ENCODE peak calls at places on chromosomes 7 and 10, in nine cellular contexts. U is fibroblast of lung, C is IMR-90, T is colonic mucosa, X is NT2/D1, L is sigmoid colon, B is BJ, Y is SJSA1, H is left lung. M is an unnamed sample. For H3K36me3, the result is how much of the 10 kb centered on the place peaks cover.

GRCh38 chr10:70476249-70477035 is 2.1 kb upstream of the PALD1 start:
- DNase-seq in U (no peak), C (no peak), T (no peak), X (no peak), L (no peak), B (no peak), Y (no peak), H (no peak), M (no peak)

GRCh38 chr7:31954500-31954899 is 115.7 kb downstream of the PDE1C start:
- DNase-seq in U (no peak), C (no peak), T (no peak), X (no peak), L (no peak), B (no peak), Y (no peak), H (no peak), M (no peak)

GRCh38 chr10:104387130-104387888 is 33.7 kb downstream of the CFAP58 start:
- DNase-seq in U (no peak), C (no peak), T (no peak), X (no peak), L (no peak), B (no peak), Y (no peak), H (no peak), M (no peak)

GRCh38 chr10:68212721-68213352 is 19.1 kb downstream of the ATOH7 start:
- DNase-seq in U (peak), C (peak), T (no peak), X (no peak), L (no peak), B (no peak), Y (no peak), H (no peak), M (no peak)

GRCh38 chr10:81724431-81724830 is 150.6 kb upstream of the NRG3 start:
- DNase-seq in U (no peak), C (no peak), T (no peak), X (no peak), L (no peak), B (no peak), Y (no peak), H (no peak), M (no peak)

GRCh38 chr10:28302012-28302667 is 724 bp downstream of the MPP7 start:
- DNase-seq in U (peak), C (no peak), T (peak), X (no peak), L (no peak), B (no peak), Y (no peak), H (no peak), M (no peak)

GRCh38 chr10:126227762-126228134 is 160.5 kb downstream of the ADAM12 start:
- DNase-seq in U (peak), C (peak), T (no peak), X (no peak), L (no peak), B (no peak), Y (peak), H (no peak), M (no peak)

GRCh38 chr7:106778656-106779250 is 86.3 kb upstream of the PIK3CG start:
- DNase-seq in U (peak), C (peak), T (no peak), X (no peak), L (no peak), B (no peak), Y (no peak), H (no peak), M (no peak)

GRCh38 chr7:34675749-34676374 is 17.8 kb downstream of the NPSR1 start:
- DNase-seq in U (peak), C (no peak), T (no peak), X (peak), L (no peak), B (no peak), Y (no peak), H (no peak), M (no peak)

GRCh38 chr7:39357648-39358047 is 208.6 kb upstream of the YAE1 start:
- DNase-seq in U (no peak), C (no peak), T (no peak), X (peak), L (no peak), B (no peak), Y (no peak), H (no peak), M (no peak)

GRCh38 chr10:122054046-122055025 is 65.4 kb downstream of the TACC2 start:
- DNase-seq in U (peak), C (peak), T (peak), X (peak), L (peak), B (no peak), Y (no peak), H (no peak), M (no peak)

GRCh38 chr10:90007226-90007625 is 305.8 kb downstream of the KIF20B start:
- DNase-seq in U (peak), C (no peak), T (no peak), X (no peak), L (no peak), B (peak), Y (no peak), H (no peak), M (no peak)

GRCh38 chr7:139341776-139342244 is 673 bp downstream of the FMC1 start:
- DNase-seq in U (no peak), C (no peak), T (no peak), X (no peak), L (no peak), B (peak), Y (no peak), H (no peak), M (no peak)

GRCh38 chr7:7207876-7208275 is 25.5 kb downstream of the C1GALT1 start:
- DNase-seq in U (peak), C (peak), T (no peak), X (no peak), L (no peak), B (no peak), Y (no peak), H (no peak), M (no peak)

GRCh38 chr10:6912424-6912823 is 332.3 kb upstream of the PRKCQ start:
- DNase-seq in U (peak), C (peak), T (no peak), X (no peak), L (no peak), B (no peak), Y (no peak), H (no peak), M (no peak)

GRCh38 chr10:86815035-86815617 is 58.7 kb downstream of the BMPR1A start:
- DNase-seq in U (peak), C (peak), T (no peak), X (no peak), L (no peak), B (no peak), Y (no peak), H (no peak), M (no peak)

GRCh38 chr10:49608925-49609282 is 1.2 kb upstream of the SLC18A3 start:
- DNase-seq in U (no peak), C (no peak), T (no peak), X (no peak), L (peak), B (no peak), Y (no peak), H (no peak), M (no peak)

GRCh38 chr7:157987906-157988305 is 599.7 kb downstream of the PTPRN2 start:
- DNase-seq in U (no peak), C (no peak), T (no peak), X (no peak), L (no peak), B (no peak), Y (no peak), H (no peak), M (no peak)

GRCh38 chr7:54725255-54725654 is 33.8 kb downstream of the SEC61G start:
- DNase-seq in U (no peak), C (no peak), T (no peak), X (no peak), L (no peak), B (no peak), Y (no peak), H (no peak), M (no peak)

GRCh38 chr7:150361807-150362621 is 6.6 kb upstream of the REPIN1 start:
- DNase-seq in U (no peak), C (no peak), T (no peak), X (no peak), L (peak), B (no peak), Y (no peak), H (no peak), M (no peak)

GRCh38 chr7:159032753-159033472 is 111.8 kb downstream of the VIPR2 start:
- DNase-seq in U (no peak), C (no peak), T (peak), X (no peak), L (peak), B (no peak), Y (peak), H (no peak), M (no peak)

GRCh38 chr10:79007843-79008319 is 60.9 kb upstream of the ZMIZ1 start:
- DNase-seq in U (peak), C (no peak), T (no peak), X (no peak), L (no peak), B (no peak), Y (no peak), H (no peak), M (no peak)

GRCh38 chr10:77661674-77662073 is 24.1 kb upstream of the KCNMA1 start:
- DNase-seq in U (no peak), C (no peak), T (no peak), X (no peak), L (no peak), B (no peak), Y (no peak), H (no peak), M (no peak)

GRCh38 chr7:121083138-121083789 is 94.8 kb downstream of the CPED1 start:
- DNase-seq in U (peak), C (peak), T (no peak), X (no peak), L (no peak), B (peak), Y (peak), H (no peak), M (no peak)

GRCh38 chr10:101939273-101939635 is 95.7 kb upstream of the KCNIP2 start:
- DNase-seq in U (peak), C (peak), T (no peak), X (no peak), L (no peak), B (peak), Y (peak), H (no peak), M (no peak)

GRCh38 chr10:123154092-123154942 is at the start of gene BUB3:
- DNase-seq in U (peak), C (peak), T (peak), X (peak), L (peak), B (peak), Y (peak), H (peak), M (peak)

GRCh38 chr10:80443531-80443974 is 10.6 kb upstream of the TSPAN14 start:
- DNase-seq in U (no peak), C (no peak), T (peak), X (no peak), L (no peak), B (no peak), Y (peak), H (no peak), M (no peak)

GRCh38 chr10:35643151-35643975 is 1.3 kb upstream of the FZD8 start:
- DNase-seq in U (peak), C (peak), T (peak), X (no peak), L (peak), B (no peak), Y (peak), H (peak), M (no peak)

GRCh38 chr7:20198295-20198694 is 18.9 kb downstream of the MACC1 start:
- DNase-seq in U (no peak), C (no peak), T (no peak), X (no peak), L (no peak), B (no peak), Y (no peak), H (no peak), M (no peak)

GRCh38 chr7:140238778-140239652 is 62.2 kb upstream of the KDM7A start:
- DNase-seq in U (no peak), C (no peak), T (peak), X (no peak), L (no peak), B (no peak), Y (no peak), H (no peak), M (no peak)

GRCh38 chr7:136953386-136953785 is 84.9 kb downstream of the CHRM2 start:
- DNase-seq in U (peak), C (peak), T (no peak), X (no peak), L (no peak), B (peak), Y (no peak), H (no peak), M (no peak)

GRCh38 chr10:71216751-71217265 is 4.4 kb downstream of the UNC5B start:
- DNase-seq in U (no peak), C (no peak), T (no peak), X (no peak), L (no peak), B (no peak), Y (no peak), H (no peak), M (no peak)

GRCh38 chr10:131724891-131725735 is 175.7 kb upstream of the PPP2R2D start:
- DNase-seq in U (no peak), C (no peak), T (peak), X (no peak), L (peak), B (no peak), Y (peak), H (peak), M (no peak)

GRCh38 chr10:62077330-62078015 is 176.0 kb downstream of the ARID5B start:
- DNase-seq in U (no peak), C (no peak), T (no peak), X (no peak), L (no peak), B (no peak), Y (no peak), H (no peak), M (no peak)

GRCh38 chr10:62076872-62077271 is 175.4 kb downstream of the ARID5B start:
- DNase-seq in U (peak), C (peak), T (no peak), X (no peak), L (no peak), B (peak), Y (peak), H (no peak), M (no peak)

GRCh38 chr10:62073429-62073828 is 171.9 kb downstream of the ARID5B start:
- DNase-seq in U (no peak), C (no peak), T (no peak), X (no peak), L (no peak), B (no peak), Y (no peak), H (no peak), M (no peak)

GRCh38 chr10:62075414-62075813 is 173.9 kb downstream of the ARID5B start:
- DNase-seq in U (no peak), C (no peak), T (no peak), X (no peak), L (no peak), B (no peak), Y (no peak), H (no peak), M (no peak)

DNA sequence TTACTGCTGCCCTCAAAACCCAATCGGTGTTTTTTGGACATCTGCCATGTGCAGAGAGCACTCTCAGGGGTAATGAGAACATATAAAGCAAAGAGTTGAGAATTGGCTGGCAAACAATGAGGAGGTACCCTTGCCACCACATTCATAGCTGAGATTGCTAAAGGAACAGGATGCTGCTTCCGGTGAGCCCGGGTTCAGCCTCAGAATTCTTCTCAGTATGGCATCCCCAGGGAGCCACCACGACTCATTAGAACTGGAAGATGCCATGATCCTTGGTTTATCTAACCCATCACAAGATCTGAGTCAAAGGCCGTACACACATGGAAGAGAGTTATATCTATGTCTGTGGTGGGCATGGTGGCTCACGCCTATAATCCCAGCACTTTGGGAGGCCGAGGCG is 174.4 kb downstream of the ARID5B start:
- DNase-seq in U (peak), C (no peak), T (no peak), X (no peak), L (no peak), B (no peak), Y (no peak), H (no peak), M (no peak)
- H3K36me3 ChIP-seq in U (under half), C (half or more), T (under half), X (under half), L (half or more), B (under half), Y (half or more), H (half or more), M (under half)

GRCh38 chr10:124680675-124681074 is 63.5 kb downstream of the FAM53B start:
- DNase-seq in U (no peak), C (peak), T (peak), X (no peak), L (peak), B (no peak), Y (no peak), H (peak), M (peak)
- H3K36me3 ChIP-seq in U (under half), C (under half), T (under half), X (under half), L (under half), B (under half), Y (under half), H (under half), M (under half)

DNA sequence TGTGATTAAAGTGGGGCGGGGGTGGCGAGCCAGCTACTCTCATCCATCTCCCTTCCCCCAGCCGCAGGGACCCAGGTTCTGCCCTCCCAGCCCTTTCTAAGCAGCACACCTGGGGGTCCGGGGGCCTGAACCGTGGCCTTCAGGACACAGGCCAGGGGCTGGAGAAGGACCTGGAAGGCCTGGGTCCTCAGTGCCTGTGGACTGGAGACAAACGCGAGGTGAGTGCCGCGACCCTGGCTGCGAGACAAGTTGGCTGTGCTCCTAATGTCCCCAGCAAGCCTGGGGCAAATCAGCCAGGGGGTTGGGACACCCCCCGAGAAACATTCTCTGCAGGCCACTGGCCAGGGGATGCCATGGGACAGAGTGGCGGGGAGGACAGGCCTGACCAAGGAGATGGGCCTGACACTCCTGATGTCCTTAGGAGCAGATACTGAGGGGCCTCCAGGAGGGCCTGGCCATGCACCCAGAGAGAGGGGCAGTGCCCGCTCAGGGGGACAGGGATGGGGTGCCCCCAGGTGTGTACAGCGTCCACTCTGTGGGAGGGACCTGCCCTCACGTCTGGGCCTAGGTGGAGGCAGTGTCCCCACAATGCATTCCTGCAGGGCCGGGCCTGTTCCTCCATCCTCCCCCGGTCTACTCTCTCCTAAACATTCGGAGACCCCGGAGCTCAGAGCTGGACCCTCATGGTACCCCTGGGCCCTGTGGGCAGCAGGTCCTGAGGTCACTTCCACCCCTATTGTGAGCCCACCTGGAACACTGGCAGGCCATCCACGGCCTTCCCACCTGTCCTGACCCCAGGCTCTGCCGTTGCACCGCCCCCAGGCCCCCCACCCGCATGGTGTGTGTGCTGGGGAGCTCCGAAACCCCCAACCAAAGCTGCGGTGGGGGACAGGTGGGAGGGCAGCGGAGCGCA is 13.1 kb downstream of the BRAT1 start:
- DNase-seq in U (no peak), C (no peak), T (no peak), X (no peak), L (peak), B (no peak), Y (no peak), H (peak), M (no peak)
- H3K36me3 ChIP-seq in U (under half), C (half or more), T (under half), X (half or more), L (half or more), B (under half), Y (half or more), H (half or more), M (half or more)

DNA sequence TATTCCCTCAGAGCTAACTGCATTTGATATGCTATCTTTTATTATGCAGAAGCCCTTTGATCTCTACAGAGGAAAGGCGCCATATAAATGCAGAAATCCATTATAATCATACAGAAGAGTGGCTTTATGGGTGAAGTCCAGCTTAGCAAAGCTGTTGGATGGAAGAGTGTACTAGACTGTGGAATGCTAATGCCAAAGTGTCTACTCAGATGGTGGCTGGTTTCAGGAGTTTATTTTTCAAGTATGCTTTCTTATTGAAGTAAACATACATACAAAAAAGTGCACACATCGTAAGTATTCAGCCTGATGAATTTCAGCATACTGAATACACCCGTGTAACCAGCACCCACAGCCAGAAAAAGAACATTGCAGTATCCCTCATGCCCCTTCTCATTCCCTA is 258.3 kb upstream of the BMPER start:
- DNase-seq in U (no peak), C (peak), T (no peak), X (no peak), L (no peak), B (no peak), Y (no peak), H (no peak), M (no peak)
- H3K36me3 ChIP-seq in U (under half), C (under half), T (under half), X (under half), L (under half), B (under half), Y (under half), H (under half), M (under half)

DNA sequence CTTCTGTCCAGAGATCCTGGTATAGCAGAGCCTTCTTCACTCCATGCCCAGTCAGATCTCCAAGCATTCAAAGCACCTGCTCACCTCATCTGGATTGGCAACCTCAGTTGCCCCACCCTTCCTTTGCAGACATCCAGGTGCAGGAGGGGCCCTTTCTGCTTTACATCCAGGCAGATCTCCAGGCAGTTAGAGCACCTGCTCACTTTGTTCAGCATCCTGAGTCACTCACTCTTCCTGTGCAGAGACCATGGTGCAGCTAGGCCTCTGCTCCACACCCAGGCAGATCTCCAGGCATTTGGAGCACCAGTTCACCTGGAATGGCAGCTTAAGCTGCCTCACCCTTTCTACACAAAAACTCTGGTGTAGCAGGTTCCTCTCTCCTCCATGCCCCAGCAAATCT is 153.1 kb downstream of the CDK14 start:
- DNase-seq in U (no peak), C (no peak), T (no peak), X (no peak), L (no peak), B (no peak), Y (no peak), H (no peak), M (no peak)
- H3K36me3 ChIP-seq in U (under half), C (under half), T (under half), X (under half), L (under half), B (under half), Y (under half), H (under half), M (under half)

M was measured in esophagus squamous epithelium.